ENCODE peak calls at places on chromosomes 2 and 18, in nine cellular contexts. J is NCI-H1417; S is epithelial cell of esophagus; R is adipocyte; U is T47D; K is NCI-H748 treated with DMSO at 0.1 percent for 48 hours; O is stimulated activated CD8-positive, alpha-beta memory T cell treated with anti-CD3 and anti-CD28 coated beads, Interleukin-15, amount 100 ng/mL, for 24 hours; I is T-cell; Y is body of pancreas. M is an unnamed sample.

GRCh38 chr2:224709276-224709675 is 6.9 kb downstream of the CCDC195 start:
- DNase-seq in K (no peak), S (no peak), Y (no peak), R (peak), U (no peak), I (no peak), J (no peak), O (no peak), M (no peak)

GRCh38 chr18:58584219-58585127 is 44.4 kb downstream of the ALPK2 start:
- DNase-seq in J (no peak), R (peak), O (no peak), I (no peak), Y (no peak), U (no peak), S (peak), K (no peak), M (no peak)

GRCh38 chr2:154692927-154693326 is 5.6 kb upstream of the KCNJ3 start:
- DNase-seq in J (no peak), Y (peak), R (no peak), I (no peak), U (no peak), S (peak), K (no peak), O (no peak), M (no peak)

GRCh38 chr2:29841386-29842004 is 79.9 kb downstream of the ALK start:
- DNase-seq in R (peak), I (no peak), K (no peak), O (no peak), J (peak), U (peak), S (peak), Y (peak), M (peak)

GRCh38 chr2:142180820-142181533 is 50.2 kb upstream of the LRP1B start:
- DNase-seq in O (no peak), R (no peak), S (peak), Y (peak), U (no peak), I (no peak), K (no peak), J (no peak), M (no peak)

GRCh38 chr2:74532222-74532621 is 2.5 kb downstream of the HTRA2 start:
- DNase-seq in I (no peak), R (peak), U (peak), S (peak), O (no peak), K (peak), Y (no peak), J (no peak), M (no peak)

GRCh38 chr18:2827076-2827475 is 19.7 kb upstream of the EMILIN2 start:
- DNase-seq in R (no peak), O (no peak), S (no peak), U (no peak), Y (no peak), I (no peak), K (no peak), J (no peak), M (no peak)

GRCh38 chr18:75003089-75003488 is 205.8 kb downstream of the PTGR3 start:
- DNase-seq in R (peak), I (no peak), S (no peak), U (no peak), J (no peak), K (no peak), O (no peak), Y (no peak), M (no peak)

GRCh38 chr2:106085441-106085911 is 108.6 kb downstream of the UXS1 start:
- DNase-seq in R (peak), U (peak), J (no peak), S (peak), K (no peak), O (no peak), Y (no peak), I (peak), M (peak)

M was measured in activated CD4-positive, alpha-beta memory T cell treated with anti-CD3 and anti-CD28 coated beads, Interleukin-2, amount 10 ng/mL, durations not matched to agents 7 days and 5 days.